ENCODE peak calls at places on chromosome 18, in six cellular contexts. A is left lung, U is fibroblast of lung, P is stomach, X is endothelial cell of umbilical vein, G is sigmoid colon. F is an unnamed sample. For H3K36me3, the result is how much of the 10 kb centered on the place peaks cover.

GRCh38 chr18:36589857-36590543 is 238.8 kb downstream of the TPGS2 start:
- DNase-seq in P (no peak), G (no peak), A (no peak), U (peak), X (no peak), F (peak)

GRCh38 chr18:58505181-58505580 is 123.7 kb downstream of the ALPK2 start:
- DNase-seq in P (no peak), U (no peak), A (no peak), G (no peak), X (no peak), F (no peak)

GRCh38 chr18:58484989-58485962 is 143.6 kb downstream of the ALPK2 start:
- DNase-seq in X (no peak), U (no peak), G (peak), A (no peak), P (no peak), F (peak)

GRCh38 chr18:21191596-21192307 is 50.3 kb upstream of the GREB1L start:
- DNase-seq in P (peak), A (no peak), U (peak), G (no peak), X (peak), F (peak)

GRCh38 chr18:8262221-8262620 is 347.0 kb upstream of the RAB12 start:
- DNase-seq in A (no peak), G (no peak), U (no peak), X (no peak), P (no peak), F (no peak)

GRCh38 chr18:58267493-58267892 is 223.5 kb downstream of the NEDD4L start:
- DNase-seq in X (no peak), A (no peak), P (no peak), G (no peak), U (peak), F (no peak)

GRCh38 chr18:73318732-73319479 is 451.1 kb upstream of the NETO1 start:
- DNase-seq in A (no peak), X (no peak), U (peak), G (no peak), P (no peak), F (no peak)

GRCh38 chr18:57959278-57959677 is 84.7 kb upstream of the NEDD4L start:
- DNase-seq in P (peak), X (peak), U (peak), G (no peak), A (no peak), F (peak)

GRCh38 chr18:6785001-6785400 is 55.5 kb downstream of the ARHGAP28 start:
- DNase-seq in X (no peak), A (no peak), G (no peak), U (peak), P (no peak), F (no peak)

GRCh38 chr18:42752921-42753320 is 362.6 kb downstream of the RIT2 start:
- DNase-seq in G (no peak), X (no peak), P (no peak), U (no peak), A (no peak), F (no peak)

GRCh38 chr18:22847392-22847791 is 85.7 kb upstream of the RBBP8 start:
- DNase-seq in P (no peak), G (no peak), A (no peak), U (peak), X (no peak), F (no peak)

GRCh38 chr18:3269241-3269640 is 7.3 kb downstream of the MYL12B start:
- DNase-seq in G (no peak), A (no peak), X (no peak), P (no peak), U (no peak), F (no peak)

GRCh38 chr18:6595666-6596065 is 133.8 kb upstream of the ARHGAP28 start:
- DNase-seq in X (no peak), U (no peak), P (no peak), G (no peak), A (no peak), F (no peak)

GRCh38 chr18:75261430-75262223 is 51.0 kb downstream of the TSHZ1 start:
- DNase-seq in X (no peak), P (no peak), A (no peak), G (no peak), U (no peak), F (no peak)

GRCh38 chr18:31255953-31256352 is 62.0 kb upstream of the DSG1 start:
- DNase-seq in U (no peak), P (no peak), X (no peak), A (no peak), G (no peak), F (peak)

GRCh38 chr18:63325086-63325686 is 5.6 kb upstream of the BCL2 start:
- DNase-seq in P (no peak), A (no peak), X (no peak), U (no peak), G (no peak), F (no peak)

GRCh38 chr18:33924576-33924975 is 300.1 kb downstream of the NOL4 start:
- DNase-seq in X (no peak), G (no peak), P (no peak), U (no peak), A (no peak), F (no peak)
- H3K36me3 ChIP-seq in X (under half), G (under half), P (under half), U (under half), A (under half), F (under half)

GRCh38 chr18:61891874-61892273 is 933 bp downstream of the RNF152 start:
- DNase-seq in U (no peak), A (no peak), P (no peak), X (peak), G (no peak), F (no peak)
- TF ChIP-seq CTCF in U (no peak), A (no peak), P (no peak), X (no peak), G (no peak), F (no peak)

DNA sequence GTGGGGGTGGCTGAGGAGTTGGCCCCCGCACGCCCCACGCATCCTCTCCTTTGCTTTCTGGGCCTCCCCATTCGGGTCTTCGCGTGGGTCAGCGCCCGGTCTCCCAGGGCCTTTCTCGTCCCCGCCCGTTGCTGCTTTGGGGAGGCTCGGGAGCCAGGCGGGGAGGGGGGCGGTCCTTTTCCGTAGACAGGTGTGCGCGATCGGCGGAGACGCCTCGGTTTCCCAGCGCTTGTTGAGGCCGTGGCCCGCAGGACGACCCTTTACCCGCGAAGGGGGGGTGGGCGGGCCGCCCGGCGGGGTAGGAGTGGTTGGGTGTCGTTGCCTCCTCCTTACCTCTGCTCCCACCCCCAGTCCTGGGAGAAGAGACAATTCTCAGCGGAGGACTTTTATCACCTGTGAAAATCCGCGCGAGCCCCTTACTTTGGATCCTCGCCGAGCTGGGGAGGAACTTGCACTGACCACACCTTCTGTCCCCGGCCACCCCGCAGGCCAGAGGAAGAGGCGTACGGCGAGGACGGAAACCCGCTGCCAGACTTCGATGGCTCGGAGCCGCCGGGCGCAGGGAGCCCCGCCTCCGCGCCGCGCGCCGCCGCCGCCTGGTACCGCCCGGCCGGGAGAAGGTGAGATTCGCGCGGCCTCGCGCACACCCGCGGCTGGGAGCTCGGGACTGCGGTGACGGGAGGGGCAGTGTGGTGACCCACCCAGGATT is 2.7 kb downstream of the ADCYAP1 start:
- DNase-seq in X (no peak), A (peak), P (no peak), G (no peak), U (no peak), F (no peak)
- H3K4me3 ChIP-seq in X (no peak), A (no peak), P (peak), G (peak), U (no peak), F (no peak)

DNA sequence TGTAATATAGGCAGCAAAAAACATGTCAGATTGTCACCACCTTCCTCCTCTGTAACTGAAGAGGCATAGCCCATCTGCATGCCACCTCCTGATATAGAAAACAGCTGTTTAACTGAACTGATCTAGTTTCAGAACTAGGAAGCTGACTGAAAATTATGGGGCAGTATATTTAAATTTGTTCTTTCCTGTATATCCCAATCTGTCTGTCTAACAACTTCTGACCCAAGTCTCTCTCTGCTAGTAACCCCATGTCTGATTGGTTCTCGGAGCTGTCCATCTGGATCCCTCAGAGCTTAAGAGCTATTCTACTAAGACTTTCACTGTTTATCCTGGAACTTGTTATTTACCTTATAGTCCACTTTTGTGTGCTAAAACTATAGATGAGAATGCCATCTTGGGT is 68.2 kb upstream of the SLC35G4 start:
- DNase-seq in G (no peak), U (no peak), A (no peak), P (no peak), X (no peak), F (no peak)
- H3K36me3 ChIP-seq in G (under half), U (under half), A (under half), P (under half), X (under half), F (under half)

DNA sequence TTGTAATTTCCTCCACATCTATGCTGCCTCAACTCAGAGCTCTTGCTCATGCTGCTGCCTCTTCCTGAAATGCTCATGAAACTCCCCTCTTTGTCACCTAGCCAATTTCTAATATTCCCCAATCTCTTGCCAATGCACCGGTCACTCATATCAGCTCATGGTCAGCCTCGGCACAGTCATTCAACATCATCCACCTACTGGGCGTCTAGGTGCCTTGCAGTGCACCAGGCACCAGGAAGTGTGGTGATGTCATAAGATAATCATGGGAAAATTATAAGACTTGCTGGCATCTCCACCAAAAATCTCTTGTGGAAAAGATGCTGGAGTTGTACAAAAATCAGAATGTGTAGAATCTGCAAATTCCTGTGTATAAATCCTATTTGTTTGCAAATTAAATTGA is 52.6 kb upstream of the RAB27B start:
- DNase-seq in U (peak), A (no peak), P (peak), X (peak), G (no peak), F (peak)
- TF ChIP-seq CTCF in U (peak), A (no peak), P (peak), X (peak), G (no peak), F (peak)

DNA sequence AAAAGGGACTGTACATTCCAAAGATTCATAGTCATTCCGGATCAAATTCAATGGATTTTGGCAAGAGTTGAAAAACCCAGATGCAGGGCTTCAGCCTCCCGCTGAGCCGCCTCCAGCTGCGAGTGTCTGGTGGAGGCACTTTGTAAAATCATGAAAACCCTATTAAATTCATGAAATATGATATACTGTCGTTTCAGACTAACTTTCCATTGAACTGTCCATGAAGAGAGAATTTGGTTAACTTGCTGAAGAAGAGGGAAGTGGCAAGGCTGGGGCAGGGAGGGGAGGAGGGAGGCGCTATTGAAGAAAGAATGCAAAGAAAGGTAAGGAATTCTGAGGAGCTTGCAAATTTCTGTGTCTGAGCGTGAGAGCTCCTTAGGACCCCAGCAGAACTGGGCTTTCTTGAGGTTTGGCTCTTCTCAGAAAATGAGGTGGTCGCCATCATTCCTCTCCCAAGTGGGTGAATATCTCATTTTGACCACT is 25.7 kb upstream of the SLC14A2 start:
- DNase-seq in G (no peak), P (no peak), X (no peak), A (no peak), U (peak), F (peak)
- H3K4me3 ChIP-seq in G (no peak), P (no peak), X (no peak), A (no peak), U (peak), F (no peak)

DNA sequence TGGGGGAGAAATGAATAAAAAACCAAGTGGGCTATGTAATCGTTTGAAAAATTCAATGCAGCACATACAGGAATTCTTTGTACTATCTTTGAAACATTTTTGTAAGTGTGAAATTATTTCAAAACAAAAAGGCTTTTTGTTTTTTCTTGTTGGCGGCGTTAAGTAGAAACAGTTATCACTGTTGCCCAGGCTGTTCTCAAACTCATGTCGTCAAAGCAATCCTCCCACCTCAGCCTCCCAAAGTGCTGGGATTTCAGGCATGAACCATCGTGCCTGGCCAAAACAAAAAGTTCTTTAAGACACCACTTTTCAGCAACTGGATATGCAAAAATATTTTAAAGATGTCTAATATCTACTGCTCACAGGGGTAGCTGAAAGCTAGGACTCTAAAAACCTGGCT is 5.4 kb downstream of the SS18 start:
- DNase-seq in U (no peak), X (no peak), P (no peak), A (no peak), G (no peak), F (no peak)
- H3K36me3 ChIP-seq in U (under half), X (under half), P (half or more), A (under half), G (under half), F (under half)

GRCh38 chr18:49859006-49859359 is 45.6 kb upstream of the ACAA2 start:
- DNase-seq in A (no peak), G (no peak), X (no peak), U (no peak), P (peak), F (no peak)
- TF ChIP-seq CTCF in A (peak), G (no peak), X (no peak), U (no peak), P (no peak), F (no peak)

GRCh38 chr18:5513947-5514346 is 29.9 kb downstream of the EPB41L3 start:
- DNase-seq in A (no peak), X (no peak), P (no peak), G (no peak), U (no peak), F (no peak)

GRCh38 chr18:5518179-5518770 is 25.5 kb downstream of the EPB41L3 start:
- DNase-seq in A (no peak), P (no peak), U (peak), X (no peak), G (no peak), F (no peak)

GRCh38 chr18:5518899-5519371 is 24.9 kb downstream of the EPB41L3 start:
- DNase-seq in X (peak), A (no peak), P (no peak), U (peak), G (no peak), F (no peak)

GRCh38 chr18:5512191-5512590 is 31.6 kb downstream of the EPB41L3 start:
- DNase-seq in G (no peak), P (no peak), X (no peak), A (no peak), U (no peak), F (no peak)

DNA sequence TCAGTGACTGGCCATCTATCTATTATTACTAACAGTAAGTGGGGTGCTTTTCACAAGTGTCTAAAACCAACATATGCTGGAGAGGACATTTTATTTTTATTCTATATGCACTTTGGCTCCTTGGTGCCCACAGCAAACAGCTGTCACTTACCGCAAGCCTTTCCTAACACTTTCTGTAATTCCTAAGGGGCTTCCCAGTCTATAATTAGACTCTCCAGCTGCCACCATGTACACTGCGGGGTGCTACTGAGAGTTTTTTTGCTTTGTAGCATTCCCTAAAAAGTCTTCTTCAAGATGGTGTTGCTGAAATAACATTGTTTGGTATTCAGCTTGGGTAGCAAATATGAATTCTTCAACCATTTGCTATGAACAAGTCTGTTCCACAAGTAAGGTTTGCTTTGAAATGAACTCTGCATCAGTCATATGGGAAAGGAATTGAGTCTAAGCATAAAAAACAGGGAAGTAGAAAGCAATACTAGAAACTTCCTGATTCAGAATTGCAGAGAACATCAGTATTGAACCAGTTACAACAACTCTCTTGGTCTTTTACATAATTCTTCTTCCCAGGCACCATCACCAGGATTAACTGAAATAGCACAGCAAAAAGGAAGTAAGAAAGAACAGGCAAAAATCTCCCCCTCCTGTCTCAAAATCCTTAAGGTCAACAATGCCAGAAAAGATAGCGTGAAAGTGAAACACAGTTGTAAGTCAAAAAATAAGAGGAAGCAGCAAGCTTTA is 28.6 kb downstream of the EPB41L3 start:
- DNase-seq in X (no peak), G (no peak), P (no peak), U (no peak), A (no peak), F (no peak)
- H3K4me3 ChIP-seq in X (no peak), G (no peak), P (no peak), U (no peak), A (no peak), F (no peak)

F was measured in bronchial epithelial cell.